ENCODE peak calls at places on chromosomes 1 and 21, in five cellular contexts. J, N, V, A and C are unnamed samples.

GRCh38 chr1:67724928-67725560 is 40.0 kb downstream of the GADD45A start:
- DNase-seq in J (no peak), V (no peak), A (no peak), N (no peak), C (no peak)

GRCh38 chr21:29829514-29830255 is 110.1 kb downstream of the GRIK1 start:
- DNase-seq in A (no peak), N (no peak), J (no peak), V (no peak), C (no peak)

GRCh38 chr1:90951009-90951408 is 70.8 kb downstream of the ZNF644 start:
- DNase-seq in N (no peak), V (no peak), J (no peak), A (no peak), C (no peak)

GRCh38 chr21:28436286-28436932 is 556.3 kb downstream of the LTN1 start:
- DNase-seq in J (no peak), N (no peak), A (no peak), V (no peak), C (no peak)

GRCh38 chr1:154716012-154716411 is 108.0 kb upstream of the ADAR start:
- DNase-seq in J (no peak), V (no peak), A (no peak), N (no peak), C (no peak)

GRCh38 chr1:230739564-230739963 is 7.6 kb upstream of the CAPN9 start:
- DNase-seq in A (no peak), J (no peak), N (no peak), V (no peak), C (no peak)

GRCh38 chr1:60564856-60565445 is 491.4 kb upstream of the C1orf87 start:
- DNase-seq in V (no peak), N (no peak), J (no peak), A (no peak), C (no peak)

GRCh38 chr21:45277101-45278045 is 10.3 kb downstream of the POFUT2 start:
- DNase-seq in N (peak; percentile 8), A (no peak), V (no peak), J (no peak), C (no peak)

GRCh38 chr1:156642265-156643185 is 608 bp downstream of the BCAN start:
- DNase-seq in A (no peak), N (peak; percentile 45), V (no peak), J (no peak), C (no peak)

GRCh38 chr1:220776725-220777326 is 9.9 kb upstream of the MTARC1 start:
- DNase-seq in V (peak; percentile 49), N (peak; percentile 86), J (peak; percentile 74), A (peak; percentile 65), C (peak; percentile 91)

GRCh38 chr21:32929633-32930038 is 96.1 kb upstream of the OLIG2 start:
- DNase-seq in J (no peak), N (no peak), V (no peak), A (no peak), C (no peak)

GRCh38 chr1:11461738-11462137 is 17.2 kb upstream of the DISP3 start:
- DNase-seq in J (no peak), N (no peak), A (peak; percentile 24), V (no peak), C (no peak)

GRCh38 chr1:229597877-229598276 is 28.0 kb downstream of the TAF5L start:
- DNase-seq in V (no peak), N (no peak), A (no peak), J (no peak), C (no peak)

GRCh38 chr1:151060241-151061011 is at the start of gene MLLT11:
- DNase-seq in N (peak; percentile 69), V (no peak), J (peak; percentile 58), A (peak; percentile 76), C (no peak)

GRCh38 chr21:28235169-28235892 is 757.3 kb downstream of the LTN1 start:
- DNase-seq in V (no peak), A (no peak), N (no peak), J (no peak), C (no peak)

GRCh38 chr1:65584399-65584798 is 163.9 kb downstream of the LEPR start:
- DNase-seq in A (no peak), N (no peak), V (no peak), J (no peak), C (no peak)